ENCODE peak calls at places on chromosomes 13 and 19, in six cellular contexts. H is breast epithelium, D is fibroblast of the aortic adventitia, N is ovary, R is AG04449, P is heart left ventricle. S is an unnamed sample.

GRCh38 chr13:87234981-87235380 is 436.2 kb upstream of the SLITRK5 start:
- DNase-seq in P (no peak), N (no peak), H (no peak), R (no peak), D (no peak), S (no peak)

GRCh38 chr13:111184685-111185401 is 69.7 kb downstream of the ARHGEF7 start:
- DNase-seq in R (no peak), P (peak; percentile 72), H (no peak), D (peak; percentile 33), N (no peak), S (no peak)

GRCh38 chr19:27896091-27896490 is 1316.9 kb downstream of the UQCRFS1 start:
- DNase-seq in R (no peak), N (no peak), P (no peak), D (no peak), H (no peak), S (no peak)

GRCh38 chr13:37194428-37194861 is 89.0 kb upstream of the CSNK1A1L start:
- DNase-seq in R (peak; percentile 68), N (no peak), H (no peak), D (peak; percentile 77), P (no peak), S (peak; percentile 55)

GRCh38 chr13:85864963-85865530 is 65.8 kb upstream of the SLITRK6 start:
- DNase-seq in D (no peak), H (no peak), N (no peak), P (no peak), R (no peak), S (peak; percentile 11)

GRCh38 chr19:35528218-35529038 is at the start of gene SBSN:
- DNase-seq in N (no peak), D (peak; percentile 75), H (no peak), P (no peak), R (peak; percentile 57), S (peak; percentile 72)

GRCh38 chr19:3821857-3822364 is 35.7 kb upstream of the MATK start:
- DNase-seq in H (no peak), R (no peak), D (peak; percentile 8), N (no peak), P (peak; percentile 55), S (no peak)

GRCh38 chr19:1521636-1522035 is 2.2 kb upstream of the PLK5 start:
- DNase-seq in N (no peak), H (no peak), P (peak; percentile 45), R (no peak), D (no peak), S (no peak)

GRCh38 chr19:1608414-1609391 is 3.4 kb upstream of the UQCR11 start:
- DNase-seq in R (no peak), H (no peak), N (no peak), D (no peak), P (no peak), S (no peak)

GRCh38 chr13:104106705-104107393 is 1040.6 kb upstream of the SLC10A2 start:
- DNase-seq in H (no peak), N (no peak), R (no peak), D (no peak), P (no peak), S (no peak)

GRCh38 chr19:49210108-49210900 is 52.7 kb downstream of the TRPM4 start:
- DNase-seq in N (peak; percentile 47), P (no peak), D (no peak), R (no peak), H (no peak), S (no peak)

GRCh38 chr13:79782541-79783216 is 301.7 kb downstream of the NDFIP2 start:
- DNase-seq in R (no peak), H (peak; percentile 23), N (peak; percentile 34), P (peak; percentile 70), D (peak; percentile 11), S (no peak)

GRCh38 chr13:110132178-110132975 is 174.6 kb downstream of the COL4A1 start:
- DNase-seq in D (no peak), R (no peak), H (no peak), N (no peak), P (no peak), S (no peak)

GRCh38 chr13:87089391-87089790 is 581.8 kb upstream of the SLITRK5 start:
- DNase-seq in P (no peak), D (peak; percentile 64), N (no peak), R (no peak), H (no peak), S (no peak)

GRCh38 chr13:109140054-109140776 is 510.8 kb downstream of the MYO16 start:
- DNase-seq in N (no peak), D (no peak), R (no peak), P (no peak), H (no peak), S (no peak)

GRCh38 chr13:78971355-78971754 is 312.4 kb upstream of the OBI1 start:
- DNase-seq in H (no peak), D (no peak), P (no peak), N (no peak), R (no peak), S (no peak)

GRCh38 chr13:65966991-65967451 is 1263.1 kb downstream of the PCDH9 start:
- DNase-seq in N (no peak), R (no peak), P (no peak), D (peak; percentile 74), H (no peak), S (peak; percentile 67)

GRCh38 chr19:5968431-5969373 is 9.2 kb downstream of the RANBP3 start:
- DNase-seq in N (no peak), H (no peak), D (no peak), R (no peak), P (no peak), S (no peak)

GRCh38 chr19:30029721-30030510 is 87.9 kb downstream of the URI1 start:
- DNase-seq in P (no peak), H (no peak), D (peak; percentile 85), N (no peak), R (no peak), S (peak; percentile 69)

GRCh38 chr19:2015611-2015950 is at the start of gene BTBD2:
- DNase-seq in N (peak; percentile 84), H (no peak), D (peak; percentile 93), R (peak; percentile 10), P (peak; percentile 67), S (no peak)

GRCh38 chr19:34957830-34958751 is 5.9 kb downstream of the ZNF792 start:
- DNase-seq in H (no peak), R (no peak), P (no peak), D (no peak), N (no peak), S (no peak)

GRCh38 chr13:54029226-54029625 is 1000.6 kb downstream of the OLFM4 start:
- DNase-seq in R (no peak), P (no peak), N (no peak), D (no peak), H (no peak), S (no peak)

GRCh38 chr19:1384085-1384462 is 367 bp downstream of the NDUFS7 start:
- DNase-seq in P (no peak), N (no peak), R (no peak), D (no peak), H (no peak), S (no peak)

GRCh38 chr13:74158028-74158427 is 23.8 kb upstream of the KLF12 start:
- DNase-seq in N (peak; percentile 25), P (no peak), R (no peak), H (no peak), D (no peak), S (no peak)

GRCh38 chr13:78806457-78806856 is 147.5 kb upstream of the OBI1 start:
- DNase-seq in H (no peak), N (no peak), R (no peak), D (no peak), P (no peak), S (peak; percentile 5)

GRCh38 chr13:32650705-32651311 is 64.6 kb downstream of the PDS5B start:
- DNase-seq in D (peak; percentile 79), H (no peak), P (peak; percentile 41), R (no peak), N (no peak), S (peak; percentile 46)

GRCh38 chr19:55083004-55083850 is 7.6 kb downstream of the EPS8L1 start:
- DNase-seq in D (no peak), H (no peak), N (no peak), R (no peak), P (no peak), S (no peak)

GRCh38 chr19:56837492-56837891 is 3.0 kb downstream of the PEG3 start:
- DNase-seq in N (peak; percentile 87), P (peak; percentile 81), R (no peak), D (no peak), H (peak; percentile 70), S (no peak)

GRCh38 chr13:101747039-101747438 is 294.6 kb downstream of the ITGBL1 start:
- DNase-seq in D (no peak), R (no peak), H (no peak), N (no peak), P (no peak), S (no peak)

GRCh38 chr13:23822252-23822824 is 66.9 kb downstream of the MIPEP start:
- DNase-seq in H (no peak), P (no peak), D (no peak), R (no peak), N (no peak), S (no peak)

GRCh38 chr13:52016296-52016695 is 4.1 kb downstream of the ALG11 start:
- DNase-seq in D (no peak), N (no peak), P (no peak), R (no peak), H (no peak), S (no peak)

GRCh38 chr19:10887616-10888367 is 16.4 kb downstream of the CARM1 start:
- DNase-seq in P (no peak), H (no peak), N (no peak), D (no peak), R (no peak), S (no peak)

GRCh38 chr13:71417205-71417604 is 449.8 kb downstream of the DACH1 start:
- DNase-seq in N (no peak), P (no peak), R (no peak), D (no peak), H (no peak), S (no peak)

GRCh38 chr19:13151605-13152355 is 1.6 kb downstream of the IER2 start:
- DNase-seq in H (peak; percentile 99), N (peak; percentile 98), D (peak; percentile 97), R (no peak), P (peak; percentile 99), S (peak; percentile 95)
- TF ChIP-seq CTCF in H (peak; percentile 23), N (peak; percentile 40), D (peak; percentile 31), R (peak; percentile 56), P (no peak), S (peak; percentile 45)

GRCh38 chr13:34420975-34421719 is 520.9 kb upstream of the NBEA start:
- DNase-seq in P (no peak), D (no peak), H (peak; percentile 77), N (no peak), R (no peak), S (no peak)
- TF ChIP-seq CTCF in P (no peak), D (peak; percentile 31), H (no peak), N (no peak), R (peak; percentile 11), S (peak; percentile 45)

DNA sequence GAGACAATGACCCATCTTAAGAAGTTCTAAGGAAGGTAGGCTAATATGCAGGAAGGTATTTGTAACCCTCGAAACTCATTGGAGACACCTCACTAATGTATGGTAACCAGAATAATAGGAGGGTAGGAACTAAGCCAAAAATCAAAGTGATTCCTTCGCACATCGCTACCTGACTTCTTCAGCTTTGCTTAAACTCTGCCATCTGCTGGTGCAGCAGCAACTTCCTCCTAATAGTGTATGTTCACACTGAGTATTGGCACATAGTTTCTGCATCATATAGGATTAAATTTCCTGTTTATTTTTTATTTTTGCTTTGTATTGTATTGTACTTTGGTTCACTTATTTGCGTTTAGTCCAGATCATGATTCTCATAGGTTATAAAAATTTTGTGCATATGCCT is 676.2 kb downstream of the GPC5 start:
- DNase-seq in H (no peak), R (no peak), D (no peak), N (no peak), P (no peak), S (no peak)
- TF ChIP-seq CTCF in H (no peak), R (no peak), D (no peak), N (no peak), P (no peak), S (peak; percentile 17)

GRCh38 chr19:58499021-58499927 is 12.5 kb downstream of the SLC27A5 start:
- DNase-seq in H (peak; percentile 99), D (peak; percentile 98), N (peak; percentile 100), R (peak; percentile 89), P (peak; percentile 100), S (peak; percentile 99)
- TF ChIP-seq CTCF in H (peak; percentile 36), D (peak; percentile 51), N (peak; percentile 48), R (no peak), P (no peak), S (peak; percentile 73)

S was measured in HFFc6.